ENCODE peak calls at places on chromosomes 13 and 19, in four cellular contexts. T, X, J and P are unnamed samples.

GRCh38 chr13:45368571-45368970 is 27.6 kb upstream of the TPT1 start:
- DNase-seq in J (no peak), T (no peak), X (peak; percentile 78), P (no peak)

GRCh38 chr13:65342938-65343337 is 1887.2 kb downstream of the PCDH9 start:
- DNase-seq in J (no peak), T (no peak), X (no peak), P (no peak)

GRCh38 chr19:8120636-8121480 is 28.5 kb downstream of the FBN3 start:
- DNase-seq in X (no peak), T (no peak), J (no peak), P (no peak)

GRCh38 chr19:590396-590745 is 690 bp downstream of the HCN2 start:
- DNase-seq in X (no peak), J (no peak), T (no peak), P (no peak)

GRCh38 chr19:3506384-3507340 is 551 bp downstream of the FZR1 start:
- DNase-seq in J (no peak), X (no peak), T (peak; percentile 38), P (no peak)

GRCh38 chr13:112893570-112894422 is 75.2 kb upstream of the MCF2L start:
- DNase-seq in T (no peak), X (peak; percentile 85), J (no peak), P (no peak)

GRCh38 chr19:4372630-4373367 is 27.5 kb downstream of the SH3GL1 start:
- DNase-seq in X (no peak), T (no peak), J (no peak), P (no peak)

GRCh38 chr13:24630851-24631341 is 49.3 kb upstream of the ATP12A start:
- DNase-seq in J (no peak), T (no peak), X (no peak), P (no peak)

GRCh38 chr13:74187564-74187963 is 53.4 kb upstream of the KLF12 start:
- DNase-seq in J (no peak), T (no peak), X (peak; percentile 15), P (no peak)